ENCODE peak calls at places on chromosomes 2 and 18, in nine cellular contexts. U is NCI-H1048; V is choroid plexus epithelial cell; B is EH; C is stimulated activated CD4-positive, alpha-beta T cell treated with anti-CD3 and anti-CD28 coated beads, Interleukin-4, amount 100 ng/mL, for 24 hours; P is AG08395; E is fibroblast of pulmonary artery; S is GM03348; R is hypothalamus. A is an unnamed sample.

GRCh38 chr2:240759454-240759853 is 60.6 kb downstream of the KIF1A start:
- DNase-seq in U (no peak), C (no peak), V (no peak), S (no peak), P (no peak), R (no peak), B (peak; percentile 9), E (no peak), A (no peak)

GRCh38 chr18:2173464-2173863 is 397.8 kb downstream of the METTL4 start:
- DNase-seq in B (peak; percentile 95), P (no peak), E (peak; percentile 97), U (no peak), S (no peak), C (no peak), V (peak; percentile 99), R (no peak), A (no peak)

GRCh38 chr2:152098033-152098797 is 629 bp downstream of the CACNB4 start:
- DNase-seq in S (peak; percentile 63), P (peak; percentile 31), R (peak; percentile 6), B (peak; percentile 23), C (no peak), V (peak; percentile 14), E (peak; percentile 22), U (no peak), A (no peak)

GRCh38 chr2:129936334-129936934 is 43.0 kb upstream of the RAB6C start:
- DNase-seq in P (no peak), B (no peak), V (no peak), R (no peak), E (no peak), S (no peak), C (peak; percentile 49), U (no peak), A (peak; percentile 9)

GRCh38 chr2:181984814-181985631 is 630 bp upstream of the PPP1R1C start:
- DNase-seq in E (no peak), S (no peak), U (no peak), V (peak; percentile 27), B (no peak), P (no peak), R (no peak), C (no peak), A (no peak)

GRCh38 chr18:80171190-80171872 is 62.3 kb downstream of the ADNP2 start:
- DNase-seq in R (peak; percentile 79), U (peak; percentile 18), P (peak; percentile 65), B (peak; percentile 31), V (peak; percentile 58), S (peak; percentile 82), E (peak; percentile 50), C (peak; percentile 52), A (no peak)

GRCh38 chr2:16900405-16901025 is 234.9 kb upstream of the CYRIA start:
- DNase-seq in U (no peak), C (no peak), V (peak; percentile 30), E (no peak), B (no peak), S (no peak), P (no peak), R (no peak), A (no peak)

GRCh38 chr2:43220982-43221659 is 5.3 kb downstream of the ZFP36L2 start:
- DNase-seq in B (peak; percentile 69), S (peak; percentile 69), E (peak; percentile 93), R (peak; percentile 14), P (peak; percentile 43), V (peak; percentile 94), C (peak; percentile 33), U (no peak), A (peak; percentile 39)

GRCh38 chr2:212745359-212745758 is 206.8 kb upstream of the ERBB4 start:
- DNase-seq in R (no peak), S (no peak), P (no peak), C (no peak), B (no peak), U (no peak), V (no peak), E (no peak), A (no peak)

GRCh38 chr18:56645415-56646016 is 5.6 kb upstream of the WDR7 start:
- DNase-seq in U (no peak), E (no peak), P (no peak), S (peak; percentile 6), V (peak; percentile 33), B (peak; percentile 11), R (no peak), C (no peak), A (peak; percentile 44)

GRCh38 chr2:208142925-208143799 is 2.8 kb downstream of the CRYGB start:
- DNase-seq in C (no peak), P (no peak), R (no peak), B (no peak), U (no peak), E (no peak), V (no peak), S (no peak), A (no peak)

GRCh38 chr18:50284226-50284885 is 3.0 kb upstream of the MBD1 start:
- DNase-seq in V (no peak), R (no peak), S (no peak), E (no peak), P (no peak), U (no peak), B (peak; percentile 12), C (no peak), A (no peak)

GRCh38 chr2:41949541-41950439 is 98.0 kb upstream of the PKDCC start:
- DNase-seq in V (no peak), S (no peak), C (no peak), B (no peak), R (no peak), E (no peak), P (no peak), U (no peak), A (no peak)

GRCh38 chr2:132670961-132671781 is 1.2 kb upstream of the LYPD1 start:
- DNase-seq in S (peak; percentile 27), B (peak; percentile 93), R (peak; percentile 23), E (peak; percentile 85), V (peak; percentile 87), P (peak; percentile 47), U (no peak), C (no peak), A (no peak)

GRCh38 chr18:35041752-35042379 is 653 bp downstream of the MAPRE2 start:
- DNase-seq in E (no peak), V (no peak), U (no peak), S (no peak), R (no peak), B (peak; percentile 14), P (no peak), C (peak; percentile 49), A (peak; percentile 46)

GRCh38 chr2:218070587-218070986 is 1.5 kb downstream of the RUFY4 start:
- DNase-seq in P (no peak), B (no peak), R (no peak), C (no peak), U (no peak), V (no peak), S (no peak), E (no peak), A (no peak)

GRCh38 chr2:26366957-26367356 is 20.4 kb upstream of the ADGRF3 start:
- DNase-seq in R (no peak), U (no peak), P (no peak), V (no peak), C (no peak), B (no peak), S (no peak), E (no peak), A (no peak)

GRCh38 chr2:202681688-202682205 is 47.0 kb downstream of the FAM117B start:
- DNase-seq in U (no peak), B (no peak), R (no peak), S (no peak), V (no peak), P (no peak), E (no peak), C (no peak), A (no peak)

GRCh38 chr2:109166811-109167210 is 37.8 kb downstream of the SH3RF3 start:
- DNase-seq in P (peak; percentile 37), V (peak; percentile 67), E (peak; percentile 90), B (peak; percentile 71), C (no peak), R (no peak), S (peak; percentile 65), U (no peak), A (no peak)

GRCh38 chr2:49516427-49516826 is 362.1 kb upstream of the FSHR start:
- DNase-seq in P (no peak), B (no peak), S (no peak), C (no peak), R (no peak), E (no peak), V (no peak), U (no peak), A (no peak)

GRCh38 chr2:174444761-174445160 is 42.1 kb downstream of the GPR155 start:
- DNase-seq in E (no peak), S (no peak), U (no peak), C (no peak), B (no peak), P (no peak), R (no peak), V (no peak), A (no peak)

GRCh38 chr2:119592436-119592835 is 48.2 kb downstream of the CFAP221 start:
- DNase-seq in S (no peak), U (no peak), E (no peak), B (no peak), C (no peak), V (no peak), P (no peak), R (no peak), A (no peak)

GRCh38 chr2:199602896-199603482 is 145.2 kb upstream of the SATB2 start:
- DNase-seq in U (no peak), C (no peak), S (no peak), E (no peak), P (no peak), B (peak; percentile 7), R (no peak), V (no peak), A (no peak)

GRCh38 chr18:58213445-58213844 is 169.4 kb downstream of the NEDD4L start:
- DNase-seq in P (peak; percentile 85), B (peak; percentile 92), E (peak; percentile 61), C (no peak), R (no peak), V (peak; percentile 88), S (peak; percentile 87), U (no peak), A (no peak)

GRCh38 chr2:128377071-128377910 is 58.6 kb upstream of the HS6ST1 start:
- DNase-seq in B (no peak), V (no peak), P (no peak), C (no peak), S (no peak), U (no peak), R (no peak), E (no peak), A (no peak)

GRCh38 chr2:8229546-8229986 is 452.3 kb upstream of the ID2 start:
- DNase-seq in C (peak; percentile 40), B (peak; percentile 58), S (peak; percentile 79), U (no peak), E (peak; percentile 73), V (peak; percentile 68), P (peak; percentile 87), R (peak; percentile 11), A (peak; percentile 61)

GRCh38 chr2:145797692-145798091 is 1277.8 kb upstream of the ZEB2 start:
- DNase-seq in S (no peak), U (no peak), P (no peak), C (no peak), E (no peak), R (no peak), V (no peak), B (no peak), A (no peak)

GRCh38 chr2:96546321-96546720 is 9.8 kb downstream of the ARID5A start:
- DNase-seq in P (no peak), R (no peak), U (no peak), B (no peak), V (no peak), C (no peak), S (no peak), E (no peak), A (peak; percentile 80)